ENCODE peak calls at places on chromosomes 6 and 20, in four cellular contexts. C is GM23248, Z is A673, F is Peyer's patch. O is an unnamed sample. For H3K4me1, the result is how much of the 10 kb centered on the place peaks cover.

GRCh38 chr6:166410426-166410935 is 27.7 kb upstream of the MPC1 start:
- DNase-seq in C (no peak), F (no peak), Z (no peak), O (no peak)

GRCh38 chr6:20933057-20933792 is 399.0 kb downstream of the CDKAL1 start:
- DNase-seq in F (no peak), Z (no peak), C (no peak), O (no peak)

GRCh38 chr6:27178001-27178730 is 69.3 kb upstream of the PRSS16 start:
- DNase-seq in C (peak), F (peak), Z (peak), O (no peak)

GRCh38 chr6:131948221-131948661 is 2.9 kb downstream of the CCN2 start:
- DNase-seq in Z (no peak), F (no peak), C (peak), O (no peak)

GRCh38 chr6:154974485-154975149 is 20.5 kb upstream of the TIAM2 start:
- DNase-seq in F (no peak), C (no peak), Z (peak), O (no peak)

GRCh38 chr6:128437685-128438084 is 82.7 kb downstream of the PTPRK start:
- DNase-seq in F (no peak), C (no peak), Z (peak), O (no peak)

GRCh38 chr6:138017156-138017757 is 90.0 kb downstream of the PERP start:
- DNase-seq in C (no peak), F (no peak), Z (no peak), O (no peak)

GRCh38 chr6:74826318-74826717 is 379.5 kb downstream of the COL12A1 start:
- DNase-seq in F (no peak), C (no peak), Z (no peak), O (no peak)

GRCh38 chr6:42313038-42313437 is 95.4 kb upstream of the MRPS10 start:
- DNase-seq in C (peak), F (no peak), Z (no peak), O (no peak)

GRCh38 chr6:101445527-101445926 is 52.0 kb downstream of the GRIK2 start:
- DNase-seq in C (peak), F (no peak), Z (no peak), O (no peak)

GRCh38 chr6:53257001-53257400 is 91.7 kb downstream of the ELOVL5 start:
- DNase-seq in C (no peak), F (no peak), Z (no peak), O (no peak)

GRCh38 chr20:23325107-23325506 is 25.5 kb upstream of the NXT1 start:
- DNase-seq in C (no peak), F (no peak), Z (no peak), O (no peak)

GRCh38 chr20:6008254-6008653 is 45.6 kb downstream of the LRRN4 start:
- DNase-seq in Z (peak), F (no peak), C (peak), O (no peak)

GRCh38 chr20:25309395-25310267 is 61.7 kb downstream of the PYGB start:
- DNase-seq in F (no peak), C (peak), Z (no peak), O (no peak)

GRCh38 chr6:22717906-22718305 is 148.5 kb downstream of the HDGFL1 start:
- DNase-seq in Z (no peak), F (no peak), C (no peak), O (no peak)

GRCh38 chr20:51371720-51372119 is 170.8 kb downstream of the NFATC2 start:
- DNase-seq in C (no peak), F (no peak), Z (no peak), O (no peak)

GRCh38 chr6:90938116-90938515 is 351.2 kb upstream of the MAP3K7 start:
- DNase-seq in Z (no peak), F (no peak), C (peak), O (no peak)

GRCh38 chr6:137690721-137691120 is 176.3 kb upstream of the TNFAIP3 start:
- DNase-seq in Z (no peak), C (no peak), F (no peak), O (no peak)

GRCh38 chr6:8013763-8014162 is 50.4 kb downstream of the BLOC1S5 start:
- DNase-seq in F (no peak), C (no peak), Z (no peak), O (no peak)

GRCh38 chr20:62710886-62711702 is 2.5 kb downstream of the NTSR1 start:
- DNase-seq in Z (peak), C (peak), F (no peak), O (no peak)

GRCh38 chr6:164130151-164130550 is 715.6 kb downstream of the QKI start:
- DNase-seq in F (no peak), Z (no peak), C (no peak), O (no peak)

GRCh38 chr6:39428152-39428551 is 105.7 kb upstream of the KCNK16 start:
- DNase-seq in C (no peak), Z (no peak), F (no peak), O (no peak)

GRCh38 chr6:109059591-109060021 is 35.0 kb downstream of the SESN1 start:
- DNase-seq in F (no peak), C (peak), Z (no peak), O (peak)

GRCh38 chr6:158452191-158452590 is 107.7 kb upstream of the TMEM181 start:
- DNase-seq in C (no peak), F (no peak), Z (no peak), O (no peak)

GRCh38 chr6:20260360-20260759 is 48.1 kb upstream of the MBOAT1 start:
- DNase-seq in C (no peak), F (no peak), Z (no peak), O (no peak)

GRCh38 chr6:47598367-47598766 is 100.0 kb upstream of the ADGRF4 start:
- DNase-seq in Z (no peak), C (no peak), F (no peak), O (no peak)

GRCh38 chr6:159988983-159989454 is 20.1 kb downstream of the IGF2R start:
- DNase-seq in C (peak), Z (no peak), F (no peak), O (peak)

GRCh38 chr6:82893889-82894652 is 171.6 kb downstream of the UBE3D start:
- DNase-seq in F (no peak), C (no peak), Z (no peak), O (no peak)

GRCh38 chr6:53956068-53956711 is 155.1 kb upstream of the MLIP start:
- DNase-seq in C (peak), Z (peak), F (no peak), O (no peak)

GRCh38 chr20:58599966-58600365 is 51.1 kb upstream of the STX16 start:
- DNase-seq in F (no peak), C (no peak), Z (no peak), O (no peak)

GRCh38 chr6:71531006-71531405 is 242.4 kb downstream of the OGFRL1 start:
- DNase-seq in F (no peak), Z (no peak), C (peak), O (no peak)

DNA sequence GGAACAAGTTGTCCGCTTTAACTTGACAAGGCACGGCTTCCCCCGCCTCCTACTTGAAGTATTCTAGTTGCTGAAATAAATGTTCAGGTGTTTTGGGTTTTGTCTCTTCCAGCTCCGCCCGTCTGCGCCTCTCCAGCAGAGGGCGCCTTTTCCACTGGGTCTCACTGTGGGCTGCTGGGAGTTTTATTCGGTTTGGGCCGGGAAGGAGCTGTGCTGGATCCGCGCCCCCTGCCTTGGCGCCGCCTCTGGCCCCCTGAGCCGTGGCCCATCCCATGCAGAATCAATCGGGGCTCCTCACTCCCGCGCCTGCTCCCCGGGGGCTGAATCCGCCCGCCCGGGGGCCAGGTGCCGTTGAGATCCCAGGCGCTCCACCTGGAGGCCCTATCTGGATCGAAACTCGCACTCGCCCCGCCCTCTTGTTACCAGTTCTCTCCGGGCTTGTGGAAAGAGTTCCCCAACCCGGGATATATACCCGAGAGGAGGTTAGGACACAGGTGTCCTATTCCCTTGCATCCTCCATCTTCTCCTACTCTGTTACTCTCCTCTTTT is 51.0 kb upstream of the TCF21 start:
- DNase-seq in F (peak), Z (peak), C (peak), O (peak)
- H3K27ac ChIP-seq in F (no peak), Z (no peak), C (no peak), O (no peak)

GRCh38 chr6:56652231-56652630 is 9.5 kb upstream of the DST start:
- DNase-seq in F (no peak), Z (no peak), C (peak), O (no peak)
- H3K4me1 ChIP-seq in F (under half), Z (under half), C (half or more), O (under half)

DNA sequence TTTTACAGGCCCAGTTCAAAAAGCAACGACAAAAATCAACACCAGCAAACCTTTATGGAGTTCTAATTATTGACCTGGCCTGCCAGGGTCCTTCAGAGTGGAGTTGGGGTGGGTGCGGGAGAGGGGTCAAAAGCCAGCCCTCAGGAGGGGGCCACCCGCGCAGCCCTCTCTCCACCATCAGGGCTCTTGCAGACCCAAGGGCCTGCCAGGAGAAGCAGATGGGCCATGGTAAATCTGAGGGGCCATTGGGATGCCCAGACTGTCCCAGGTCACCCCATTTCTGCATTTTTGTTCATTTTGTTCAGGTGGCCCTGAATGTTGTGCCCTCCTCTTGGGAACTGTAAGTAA is 88.4 kb downstream of the DHX35 start:
- DNase-seq in C (no peak), F (no peak), Z (no peak), O (no peak)
- H3K4me3 ChIP-seq in C (peak), F (peak), Z (peak), O (peak)

DNA sequence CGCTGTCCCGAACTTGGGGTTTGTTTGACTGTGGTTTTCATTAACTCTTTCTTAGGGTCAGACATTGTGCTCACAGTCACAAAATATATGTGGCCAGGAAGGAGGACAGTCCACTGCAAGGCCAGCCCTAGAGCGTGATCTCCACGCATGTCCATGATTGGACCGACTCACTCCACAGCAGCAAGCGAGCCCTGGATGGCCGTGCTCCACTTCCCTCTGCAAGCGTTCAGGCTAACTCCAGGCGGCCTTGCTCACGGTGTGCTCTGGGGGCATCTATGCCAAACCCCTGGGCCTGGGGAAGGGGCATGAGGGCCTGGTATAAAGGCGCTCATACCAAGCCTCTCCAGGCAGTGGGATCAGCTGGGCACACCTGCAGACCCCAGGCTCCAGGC is 5.6 kb downstream of the DACT2 start:
- DNase-seq in Z (no peak), C (no peak), F (no peak), O (no peak)
- H3K27ac ChIP-seq in Z (peak), C (no peak), F (no peak), O (no peak)

DNA sequence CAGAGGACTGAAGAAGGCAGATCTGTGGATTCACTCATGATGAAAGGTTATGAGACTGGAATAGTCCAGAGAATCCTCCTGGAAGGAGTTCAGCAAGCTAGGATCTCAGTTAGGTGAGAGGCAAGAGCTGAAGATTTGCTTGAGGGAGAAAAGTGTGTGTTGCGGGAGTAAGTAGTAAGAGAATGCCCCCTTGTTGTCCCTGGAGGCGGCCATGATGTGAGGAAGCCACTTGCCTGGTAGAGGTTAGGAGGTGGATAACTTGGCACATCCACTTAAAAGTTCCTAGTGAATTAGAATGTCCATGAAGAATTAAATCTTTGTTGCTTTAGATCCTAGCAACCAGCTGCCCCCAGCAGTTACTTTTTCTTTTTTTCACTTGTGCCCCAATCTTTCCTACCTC is 162.5 kb downstream of the MMS22L start:
- DNase-seq in Z (no peak), C (no peak), F (no peak), O (no peak)
- H3K4me1 ChIP-seq in Z (under half), C (under half), F (under half), O (under half)

GRCh38 chr20:49356676-49357075 is 78.8 kb upstream of the ZNFX1 start:
- DNase-seq in C (no peak), Z (no peak), F (no peak), O (no peak)

GRCh38 chr20:49354673-49355072 is 76.8 kb upstream of the ZNFX1 start:
- DNase-seq in C (no peak), F (no peak), Z (no peak), O (no peak)

GRCh38 chr20:49361872-49362663 is 84.2 kb upstream of the ZNFX1 start:
- DNase-seq in Z (no peak), F (no peak), C (no peak), O (no peak)

GRCh38 chr20:49360242-49360968 is 82.5 kb upstream of the ZNFX1 start:
- DNase-seq in Z (no peak), F (no peak), C (no peak), O (no peak)
- H3K4me3 ChIP-seq in Z (no peak), F (no peak), C (no peak), O (no peak)

GRCh38 chr6:6781172-6781876 is 192.8 kb downstream of the LY86 start:
- DNase-seq in F (no peak), Z (peak), C (peak), O (no peak)
- H3K27ac ChIP-seq in F (no peak), Z (peak), C (no peak), O (no peak)

DNA sequence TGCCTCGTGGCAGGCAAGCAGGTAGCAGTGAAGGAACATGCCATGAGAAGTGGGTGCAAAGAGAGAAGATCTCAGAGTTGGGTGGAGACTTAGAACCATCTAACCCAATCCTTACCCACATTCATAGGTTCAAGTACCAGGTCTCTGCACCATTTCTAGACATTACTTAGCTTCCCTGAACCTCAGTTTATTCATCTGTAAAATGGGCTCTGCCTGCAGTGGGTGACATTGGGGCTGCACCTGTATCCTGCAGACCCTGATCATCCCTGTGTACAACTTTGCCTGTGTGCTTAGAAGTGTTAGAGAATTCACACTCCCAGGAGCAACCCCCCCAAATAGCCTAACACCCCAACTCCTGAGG is 42.7 kb downstream of the SNX5 start:
- DNase-seq in C (no peak), Z (no peak), F (no peak), O (no peak)
- H3K4me1 ChIP-seq in C (under half), Z (under half), F (under half), O (under half)